ENCODE peak calls at places on chromosomes 3 and 15, in ten cellular contexts. U, D, A, Q, G, B, E, J, R and I are unnamed samples.
A peak's percentile ranks its signal among the peaks of the same experiment; 100 is the strongest.

GRCh38 chr15:100002091-100002620 is 268.9 kb upstream of the LYSMD4 start:
- DNase-seq in U (no peak), D (no peak), A (no peak), Q (no peak), G (no peak), B (no peak), E (no peak), J (no peak), R (no peak), I (no peak)

GRCh38 chr15:48046813-48047483 is 73.8 kb upstream of the SLC24A5 start:
- DNase-seq in U (no peak), D (no peak), A (no peak), Q (no peak), G (no peak), B (no peak), E (no peak), J (no peak), R (no peak), I (no peak)

GRCh38 chr3:9036327-9037112 is 73.2 kb upstream of the RAD18 start:
- DNase-seq in U (no peak), D (no peak), A (peak; percentile 44), Q (no peak), G (peak; percentile 40), B (no peak), E (no peak), J (peak; percentile 89), R (no peak), I (no peak)

GRCh38 chr3:51747840-51748239 is 31.2 kb downstream of the IQCF6 start:
- DNase-seq in U (no peak), D (no peak), A (no peak), Q (no peak), G (no peak), B (no peak), E (no peak), J (no peak), R (no peak), I (no peak)

GRCh38 chr3:46934508-46935167 is 41.9 kb downstream of the CCDC12 start:
- DNase-seq in U (no peak), D (no peak), A (no peak), Q (no peak), G (no peak), B (no peak), E (no peak), J (peak; percentile 72), R (no peak), I (no peak)

GRCh38 chr3:82587174-82587573 is 825.7 kb upstream of the GBE1 start:
- DNase-seq in U (no peak), D (no peak), A (no peak), Q (no peak), G (no peak), B (no peak), E (no peak), J (no peak), R (no peak), I (no peak)

GRCh38 chr15:75694241-75695182 is 18.1 kb downstream of the CSPG4 start:
- DNase-seq in U (no peak), D (no peak), A (peak; percentile 96), Q (no peak), G (peak; percentile 92), B (no peak), E (no peak), J (peak; percentile 91), R (peak; percentile 25), I (peak; percentile 78)

GRCh38 chr3:64029287-64029686 is 6.0 kb upstream of the PSMD6 start:
- DNase-seq in U (no peak), D (no peak), A (no peak), Q (no peak), G (no peak), B (no peak), E (no peak), J (no peak), R (no peak), I (no peak)

GRCh38 chr15:84798436-84798946 is 18.7 kb upstream of the ALPK3 start:
- DNase-seq in U (no peak), D (no peak), A (no peak), Q (no peak), G (no peak), B (no peak), E (no peak), J (no peak), R (no peak), I (no peak)

GRCh38 chr15:43370310-43370974 is 401 bp downstream of the ZSCAN29 start:
- DNase-seq in U (no peak), D (no peak), A (no peak), Q (no peak), G (no peak), B (no peak), E (peak; percentile 72), J (peak; percentile 45), R (no peak), I (peak; percentile 63)

GRCh38 chr15:72970965-72971746 is 81.1 kb upstream of the NEO1 start:
- DNase-seq in U (no peak), D (no peak), A (no peak), Q (no peak), G (no peak), B (no peak), E (no peak), J (no peak), R (no peak), I (no peak)

GRCh38 chr3:39208463-39209055 is 16.2 kb upstream of the XIRP1 start:
- DNase-seq in U (no peak), D (no peak), A (peak; percentile 28), Q (no peak), G (peak; percentile 37), B (no peak), E (no peak), J (peak; percentile 72), R (peak; percentile 23), I (no peak)

GRCh38 chr3:69749461-69749860 is 10.2 kb downstream of the MITF start:
- DNase-seq in U (no peak), D (no peak), A (no peak), Q (no peak), G (no peak), B (no peak), E (no peak), J (no peak), R (no peak), I (no peak)

GRCh38 chr15:75049392-75049791 is 26.0 kb downstream of the PPCDC start:
- DNase-seq in U (no peak), D (no peak), A (no peak), Q (no peak), G (no peak), B (no peak), E (no peak), J (peak; percentile 84), R (peak; percentile 62), I (no peak)

GRCh38 chr3:77071806-77072205 is 31.9 kb downstream of the ROBO2 start:
- DNase-seq in U (no peak), D (no peak), A (no peak), Q (no peak), G (no peak), B (no peak), E (no peak), J (no peak), R (no peak), I (no peak)

GRCh38 chr3:37819591-37819990 is 42.1 kb upstream of the CTDSPL start:
- DNase-seq in U (no peak), D (no peak), A (no peak), Q (no peak), G (no peak), B (no peak), E (no peak), J (no peak), R (no peak), I (no peak)

GRCh38 chr3:94036909-94037507 is 8.6 kb upstream of the STX19 start:
- DNase-seq in U (no peak), D (no peak), A (peak; percentile 38), Q (no peak), G (peak; percentile 48), B (no peak), E (no peak), J (no peak), R (no peak), I (no peak)

GRCh38 chr3:135142530-135142929 is 347.5 kb downstream of the EPHB1 start:
- DNase-seq in U (no peak), D (no peak), A (no peak), Q (no peak), G (no peak), B (no peak), E (no peak), J (no peak), R (no peak), I (no peak)

GRCh38 chr3:128006471-128007424 is 45.5 kb upstream of the SEC61A1 start:
- DNase-seq in U (no peak), D (no peak), A (no peak), Q (no peak), G (no peak), B (no peak), E (no peak), J (no peak), R (no peak), I (peak; percentile 71)

GRCh38 chr3:9846931-9847488 is 3.2 kb upstream of the RPUSD3 start:
- DNase-seq in U (no peak), D (no peak), A (no peak), Q (no peak), G (no peak), B (no peak), E (no peak), J (no peak), R (no peak), I (no peak)

GRCh38 chr3:31861839-31862238 is 119.2 kb downstream of the OSBPL10 start:
- DNase-seq in U (no peak), D (no peak), A (no peak), Q (no peak), G (no peak), B (no peak), E (no peak), J (no peak), R (no peak), I (no peak)

GRCh38 chr3:119301662-119302061 is 7.5 kb downstream of the ARHGAP31 start:
- DNase-seq in U (no peak), D (no peak), A (no peak), Q (no peak), G (no peak), B (no peak), E (no peak), J (no peak), R (no peak), I (no peak)

GRCh38 chr15:92880796-92881569 is 19.1 kb upstream of the CHD2 start:
- DNase-seq in U (no peak), D (no peak), A (no peak), Q (no peak), G (no peak), B (no peak), E (no peak), J (no peak), R (no peak), I (no peak)

GRCh38 chr3:53318522-53318921 is 28.8 kb downstream of the DCP1A start:
- DNase-seq in U (no peak), D (no peak), A (peak; percentile 37), Q (no peak), G (peak; percentile 21), B (no peak), E (no peak), J (no peak), R (no peak), I (no peak)

GRCh38 chr15:68795298-68795848 is 25.3 kb downstream of the ANP32A start:
- DNase-seq in U (peak; percentile 32), D (peak; percentile 61), A (peak; percentile 75), Q (no peak), G (no peak), B (peak; percentile 38), E (no peak), J (peak; percentile 94), R (peak; percentile 93), I (peak; percentile 93)

GRCh38 chr15:26648676-26649075 is 124.2 kb downstream of the GABRB3 start:
- DNase-seq in U (no peak), D (no peak), A (no peak), Q (no peak), G (no peak), B (no peak), E (no peak), J (no peak), R (peak; percentile 57), I (no peak)

GRCh38 chr3:15932348-15933300 is 134.8 kb upstream of the ANKRD28 start:
- DNase-seq in U (no peak), D (no peak), A (no peak), Q (no peak), G (no peak), B (no peak), E (no peak), J (no peak), R (no peak), I (no peak)

GRCh38 chr3:19688767-19689166 is 245.2 kb downstream of the EFHB start:
- DNase-seq in U (no peak), D (no peak), A (no peak), Q (no peak), G (no peak), B (no peak), E (no peak), J (no peak), R (no peak), I (no peak)